ENCODE peak calls at places on chromosomes 5 and 9, in four cellular contexts. Z is K562, M is H1, K is HepG2. W is an unnamed sample.

GRCh38 chr9:4939118-4939561 is 45.9 kb upstream of the JAK2 start:
- DNase-seq in Z (no peak), M (no peak), K (no peak), W (peak; percentile 93)

GRCh38 chr5:120769291-120769872 is 305.3 kb downstream of the PRR16 start:
- DNase-seq in K (no peak), M (no peak), Z (no peak), W (no peak)

GRCh38 chr5:73692166-73692640 is 66.2 kb downstream of the ARHGEF28 start:
- DNase-seq in M (no peak), K (no peak), Z (no peak), W (no peak)

GRCh38 chr5:109825450-109825849 is 135.7 kb downstream of the MAN2A1 start:
- DNase-seq in M (no peak), Z (no peak), K (peak; percentile 4), W (no peak)

GRCh38 chr9:108889649-108890067 is 27.6 kb downstream of the ACTL7A start:
- DNase-seq in K (peak; percentile 80), M (no peak), Z (no peak), W (no peak)

GRCh38 chr5:171272996-171273970 is 35.8 kb upstream of the TLX3 start:
- DNase-seq in Z (peak; percentile 15), M (no peak), K (peak; percentile 25), W (no peak)

GRCh38 chr9:93949073-93949693 is 6.0 kb downstream of the BARX1 start:
- DNase-seq in K (no peak), M (peak; percentile 73), Z (no peak), W (no peak)

GRCh38 chr5:14635656-14636055 is 28.9 kb upstream of the OTULIN start:
- DNase-seq in K (no peak), Z (no peak), M (no peak), W (no peak)

GRCh38 chr9:127876026-127876763 is 1.3 kb downstream of the AK1 start:
- DNase-seq in K (no peak), M (no peak), Z (no peak), W (no peak)

GRCh38 chr9:94623253-94623652 is 16.1 kb downstream of the FBP1 start:
- DNase-seq in Z (peak; percentile 68), K (peak; percentile 85), M (peak; percentile 86), W (no peak)

GRCh38 chr9:75823136-75823535 is 67.3 kb upstream of the PCSK5 start:
- DNase-seq in Z (no peak), K (no peak), M (no peak), W (no peak)

GRCh38 chr5:125446986-125447385 is 700.5 kb upstream of the ZNF608 start:
- DNase-seq in Z (no peak), M (no peak), K (no peak), W (no peak)

GRCh38 chr9:135928731-135929655 is 21.6 kb upstream of the CAMSAP1 start:
- DNase-seq in K (no peak), M (no peak), Z (no peak), W (no peak)

GRCh38 chr9:1510712-1511111 is 460.6 kb downstream of the DMRT2 start:
- DNase-seq in K (no peak), Z (no peak), M (no peak), W (no peak)

GRCh38 chr9:90921104-90921503 is 119.5 kb downstream of the SYK start:
- DNase-seq in Z (no peak), M (no peak), K (no peak), W (no peak)

GRCh38 chr9:124342946-124343485 is 72.2 kb downstream of the PSMB7 start:
- DNase-seq in K (no peak), Z (no peak), M (no peak), W (no peak)

GRCh38 chr9:137263506-137263905 is 8.4 kb downstream of the NELFB start:
- DNase-seq in Z (no peak), K (no peak), M (no peak), W (no peak)

GRCh38 chr9:135487281-135488012 is 7.9 kb downstream of the PPP1R26 start:
- DNase-seq in M (no peak), Z (no peak), K (no peak), W (no peak)

GRCh38 chr9:19998823-19999455 is 210.1 kb upstream of the SLC24A2 start:
- DNase-seq in Z (no peak), K (no peak), M (no peak), W (peak; percentile 39)

GRCh38 chr5:59577485-59577884 is 316.0 kb downstream of the PDE4D start:
- DNase-seq in K (no peak), Z (no peak), M (no peak), W (no peak)

GRCh38 chr5:72767289-72768010 is 49.0 kb upstream of the TNPO1 start:
- DNase-seq in M (no peak), K (peak; percentile 86), Z (no peak), W (no peak)

GRCh38 chr5:143205386-143205785 is 198.1 kb downstream of the NR3C1 start:
- DNase-seq in K (no peak), M (no peak), Z (no peak), W (no peak)

GRCh38 chr9:98172604-98173003 is 19.8 kb downstream of the CORO2A start:
- DNase-seq in Z (no peak), K (peak; percentile 40), M (no peak), W (no peak)

GRCh38 chr9:117448066-117448465 is 33.2 kb upstream of the ASTN2 start:
- DNase-seq in M (no peak), K (no peak), Z (no peak), W (no peak)

GRCh38 chr5:122937914-122938313 is 92.5 kb downstream of the SNX24 start:
- DNase-seq in Z (no peak), K (no peak), M (no peak), W (no peak)

DNA sequence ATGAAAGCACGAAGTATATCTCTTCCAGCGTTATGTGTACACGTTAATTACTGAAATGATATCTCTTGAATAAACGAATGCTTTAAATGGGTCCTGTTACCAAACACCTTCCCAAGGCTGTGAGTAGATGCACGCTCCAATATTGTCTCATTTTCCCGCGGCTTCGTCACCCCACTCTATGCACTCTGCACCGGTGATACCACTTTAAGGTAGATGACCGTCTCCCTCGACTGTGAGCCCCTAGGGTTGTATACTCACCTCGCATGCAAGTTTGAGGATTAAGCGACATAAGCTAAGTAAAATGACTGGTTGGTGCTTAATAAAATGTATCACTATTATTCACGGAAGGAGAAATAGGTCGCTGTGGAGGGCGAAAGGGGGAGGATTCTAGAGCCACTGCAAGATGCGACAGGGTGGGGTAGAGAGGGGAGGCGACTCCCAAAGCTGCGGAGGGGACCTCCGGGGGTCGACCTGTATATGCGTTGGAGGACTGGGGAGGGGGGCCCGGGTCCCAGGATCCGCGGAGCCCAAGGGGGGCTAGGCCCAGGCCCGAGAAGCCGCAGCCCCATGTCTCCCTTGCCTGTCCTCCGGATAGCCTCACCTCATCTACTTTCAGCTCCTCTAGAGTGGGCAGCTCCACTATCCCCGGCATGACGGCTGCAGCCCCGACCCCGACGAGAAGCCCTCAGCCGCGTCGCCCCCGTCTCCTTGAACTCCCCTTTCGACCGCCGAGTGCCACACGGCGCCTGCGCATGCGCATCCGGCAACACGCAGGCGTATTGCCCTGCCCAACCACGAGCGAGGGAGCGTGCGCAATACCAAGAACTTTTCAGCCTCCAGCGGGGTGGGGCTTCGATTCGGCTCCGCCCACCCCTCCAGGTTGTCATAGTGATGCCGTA is at the start of the genes MORN5 and NDUFA8:
- DNase-seq in M (peak; percentile 99), K (peak; percentile 92), Z (peak; percentile 99), W (peak; percentile 86)
- TF ChIP-seq POLR2A in M (peak; percentile 46), K (peak; percentile 96), Z (peak; percentile 93), W (peak; percentile 89)

GRCh38 chr5:97133106-97133505 is 9.3 kb downstream of the LIX1 start:
- DNase-seq in Z (no peak), K (no peak), M (no peak), W (no peak)

GRCh38 chr5:97134634-97135033 is 7.8 kb downstream of the LIX1 start:
- DNase-seq in K (no peak), M (peak; percentile 52), Z (no peak), W (no peak)

GRCh38 chr5:97136471-97136870 is 5.9 kb downstream of the LIX1 start:
- DNase-seq in Z (no peak), M (no peak), K (no peak), W (no peak)

GRCh38 chr5:97131139-97131710 is 11.2 kb downstream of the LIX1 start:
- DNase-seq in Z (no peak), M (no peak), K (no peak), W (no peak)

DNA sequence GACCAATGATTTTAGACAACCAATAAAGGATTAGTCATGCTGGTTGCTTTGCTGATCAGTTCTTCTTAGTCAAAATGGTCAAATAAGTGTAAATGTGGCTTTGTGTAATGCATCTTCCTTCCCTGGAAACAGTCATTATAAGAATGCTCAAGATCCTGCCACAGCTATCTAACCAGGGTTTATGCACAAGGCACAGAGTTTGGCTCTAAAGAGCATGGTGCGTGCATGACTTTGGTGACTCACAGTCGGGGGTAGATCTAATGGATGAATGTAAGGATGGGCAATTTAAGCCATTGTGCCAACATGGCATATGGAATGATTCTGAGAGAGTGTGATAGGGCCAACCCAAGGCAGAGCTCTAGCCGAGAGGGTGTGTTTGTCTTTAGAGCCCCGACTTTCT is 6.5 kb downstream of the LIX1 start:
- DNase-seq in Z (no peak), K (no peak), M (no peak), W (no peak)
- TF ChIP-seq CBX5 in Z (no peak), K (no peak), M (no peak), W (no peak)

GRCh38 chr5:26719824-26720223 is 318.6 kb downstream of the CDH9 start:
- DNase-seq in M (no peak), Z (no peak), K (no peak), W (no peak)
- TF ChIP-seq POLR2A in M (no peak), Z (no peak), K (no peak), W (no peak)

GRCh38 chr5:40386293-40386692 is 293.4 kb upstream of the PTGER4 start:
- DNase-seq in M (no peak), Z (no peak), K (no peak), W (peak; percentile 62)

GRCh38 chr5:40381676-40382363 is 297.9 kb upstream of the PTGER4 start:
- DNase-seq in Z (no peak), K (no peak), M (no peak), W (no peak)

GRCh38 chr5:40384782-40385390 is 294.8 kb upstream of the PTGER4 start:
- DNase-seq in Z (no peak), K (no peak), M (no peak), W (no peak)

GRCh38 chr5:40385544-40385943 is 294.2 kb upstream of the PTGER4 start:
- DNase-seq in K (no peak), M (no peak), Z (no peak), W (no peak)

GRCh38 chr5:40383719-40384651 is 295.7 kb upstream of the PTGER4 start:
- DNase-seq in K (no peak), Z (no peak), M (no peak), W (no peak)
- TF ChIP-seq CBX5 in K (no peak), Z (no peak), M (no peak), W (no peak)

DNA sequence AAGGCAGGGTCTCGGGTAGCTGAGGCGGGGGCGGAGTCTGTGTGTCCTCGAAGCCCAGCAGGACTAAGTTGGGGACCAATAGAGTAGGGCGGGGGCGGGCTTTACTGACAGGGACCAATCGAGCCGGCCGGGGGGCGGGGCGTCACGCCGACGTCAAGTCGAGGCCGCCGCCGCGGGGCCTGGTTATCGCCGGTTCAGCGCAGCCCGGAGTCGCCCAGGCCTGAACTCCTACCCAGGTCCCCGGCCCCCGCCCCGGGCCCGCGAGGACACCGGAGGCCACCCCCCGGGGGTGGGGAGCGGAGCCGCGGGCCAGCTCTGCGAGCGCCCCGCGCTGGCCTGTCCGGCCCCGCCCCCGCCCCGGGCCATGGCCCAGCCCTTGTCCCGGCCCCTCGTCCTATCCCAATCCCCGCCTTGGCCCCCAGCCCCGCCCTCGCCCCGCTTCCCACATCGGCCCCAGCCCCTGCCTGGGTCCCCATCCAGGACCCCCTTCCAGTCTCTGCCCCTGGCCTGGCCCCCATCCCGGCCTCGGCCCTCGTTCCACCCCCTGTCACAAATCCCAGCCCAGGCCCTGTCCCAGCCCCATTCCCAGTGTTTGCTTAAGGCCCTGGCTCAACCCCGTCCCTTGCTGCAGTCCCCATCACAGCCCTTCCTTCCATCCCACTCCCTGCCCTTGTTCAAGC is at the start of gene TMEM8B:
- DNase-seq in K (peak; percentile 83), Z (peak; percentile 89), M (peak; percentile 96), W (no peak)
- TF ChIP-seq POLR2A in K (no peak), Z (peak; percentile 27), M (no peak), W (peak; percentile 76)

GRCh38 chr9:106110483-106110882 is 416.1 kb downstream of the TMEM38B start:
- DNase-seq in M (no peak), K (no peak), Z (no peak), W (no peak)
- TF ChIP-seq CBX5 in M (no peak), K (no peak), Z (no peak), W (no peak)